ENCODE peak calls at places on chromosomes 4 and X, in six cellular contexts. One of them, this sample, is unnamed.

GRCh38 chr4:52935317-52935716 is 73.2 kb downstream of the RASL11B start:
- DNase-seq in nucleus accumbens: no peak
- DNase-seq in stimulated activated CD4-positive, alpha-beta T cell treated with anti-CD3 and anti-CD28 coated beads, Interleukin-12 subunit alpha, Interleukin-12 subunit beta, amount 100 ng/mL, for 24 hours: no peak
- DNase-seq in heart right ventricle: no peak
- DNase-seq in cerebellar cortex: no peak
- DNase-seq in effector memory CD8-positive, alpha-beta T cell: no peak
- DNase-seq in this sample: peak; percentile 10

GRCh38 chr4:119730644-119730995 is 102.0 kb upstream of the PDE5A start:
- DNase-seq in nucleus accumbens: no peak
- DNase-seq in stimulated activated CD4-positive, alpha-beta T cell treated with anti-CD3 and anti-CD28 coated beads, Interleukin-12 subunit alpha, Interleukin-12 subunit beta, amount 100 ng/mL, for 24 hours: no peak
- DNase-seq in heart right ventricle: no peak
- DNase-seq in cerebellar cortex: no peak
- DNase-seq in effector memory CD8-positive, alpha-beta T cell: no peak
- DNase-seq in this sample: no peak

GRCh38 chr4:47531954-47532321 is 46.9 kb downstream of the ATP10D start:
- DNase-seq in nucleus accumbens: no peak
- DNase-seq in stimulated activated CD4-positive, alpha-beta T cell treated with anti-CD3 and anti-CD28 coated beads, Interleukin-12 subunit alpha, Interleukin-12 subunit beta, amount 100 ng/mL, for 24 hours: no peak
- DNase-seq in heart right ventricle: no peak
- DNase-seq in cerebellar cortex: peak; percentile 63
- DNase-seq in effector memory CD8-positive, alpha-beta T cell: no peak
- DNase-seq in this sample: no peak

GRCh38 chrX:71493111-71493613 is 39.7 kb upstream of the OGT start:
- DNase-seq in nucleus accumbens: no peak
- DNase-seq in stimulated activated CD4-positive, alpha-beta T cell treated with anti-CD3 and anti-CD28 coated beads, Interleukin-12 subunit alpha, Interleukin-12 subunit beta, amount 100 ng/mL, for 24 hours: peak; percentile 0
- DNase-seq in heart right ventricle: peak; percentile 9
- DNase-seq in cerebellar cortex: no peak
- DNase-seq in effector memory CD8-positive, alpha-beta T cell: no peak
- DNase-seq in this sample: peak; percentile 10

GRCh38 chr4:85496146-85496849 is 21.3 kb downstream of the ARHGAP24 start:
- DNase-seq in nucleus accumbens: no peak
- DNase-seq in stimulated activated CD4-positive, alpha-beta T cell treated with anti-CD3 and anti-CD28 coated beads, Interleukin-12 subunit alpha, Interleukin-12 subunit beta, amount 100 ng/mL, for 24 hours: no peak
- DNase-seq in heart right ventricle: no peak
- DNase-seq in cerebellar cortex: no peak
- DNase-seq in effector memory CD8-positive, alpha-beta T cell: no peak
- DNase-seq in this sample: peak; percentile 56

GRCh38 chr4:165440415-165440882 is 61.6 kb downstream of the CPE start:
- DNase-seq in nucleus accumbens: no peak
- DNase-seq in stimulated activated CD4-positive, alpha-beta T cell treated with anti-CD3 and anti-CD28 coated beads, Interleukin-12 subunit alpha, Interleukin-12 subunit beta, amount 100 ng/mL, for 24 hours: no peak
- DNase-seq in heart right ventricle: no peak
- DNase-seq in cerebellar cortex: no peak
- DNase-seq in effector memory CD8-positive, alpha-beta T cell: no peak
- DNase-seq in this sample: peak; percentile 87

GRCh38 chr4:37675587-37676290 is 10.4 kb downstream of the RELL1 start:
- DNase-seq in nucleus accumbens: no peak
- DNase-seq in stimulated activated CD4-positive, alpha-beta T cell treated with anti-CD3 and anti-CD28 coated beads, Interleukin-12 subunit alpha, Interleukin-12 subunit beta, amount 100 ng/mL, for 24 hours: no peak
- DNase-seq in heart right ventricle: no peak
- DNase-seq in cerebellar cortex: no peak
- DNase-seq in effector memory CD8-positive, alpha-beta T cell: no peak
- DNase-seq in this sample: peak; percentile 48

GRCh38 chr4:166014411-166014810 is 141.4 kb downstream of the TLL1 start:
- DNase-seq in nucleus accumbens: no peak
- DNase-seq in stimulated activated CD4-positive, alpha-beta T cell treated with anti-CD3 and anti-CD28 coated beads, Interleukin-12 subunit alpha, Interleukin-12 subunit beta, amount 100 ng/mL, for 24 hours: no peak
- DNase-seq in heart right ventricle: no peak
- DNase-seq in cerebellar cortex: no peak
- DNase-seq in effector memory CD8-positive, alpha-beta T cell: no peak
- DNase-seq in this sample: peak; percentile 98

GRCh38 chrX:41720125-41720780 is 3.7 kb upstream of the GPR82 start:
- DNase-seq in nucleus accumbens: no peak
- DNase-seq in stimulated activated CD4-positive, alpha-beta T cell treated with anti-CD3 and anti-CD28 coated beads, Interleukin-12 subunit alpha, Interleukin-12 subunit beta, amount 100 ng/mL, for 24 hours: no peak
- DNase-seq in heart right ventricle: no peak
- DNase-seq in cerebellar cortex: no peak
- DNase-seq in effector memory CD8-positive, alpha-beta T cell: peak; percentile 52
- DNase-seq in this sample: peak; percentile 12

GRCh38 chrX:115652221-115652620 is 91.2 kb downstream of the PLS3 start:
- DNase-seq in nucleus accumbens: no peak
- DNase-seq in stimulated activated CD4-positive, alpha-beta T cell treated with anti-CD3 and anti-CD28 coated beads, Interleukin-12 subunit alpha, Interleukin-12 subunit beta, amount 100 ng/mL, for 24 hours: no peak
- DNase-seq in heart right ventricle: no peak
- DNase-seq in cerebellar cortex: no peak
- DNase-seq in effector memory CD8-positive, alpha-beta T cell: no peak
- DNase-seq in this sample: no peak

GRCh38 chr4:110510955-110511544 is 35.1 kb downstream of the ENPEP start:
- DNase-seq in nucleus accumbens: no peak
- DNase-seq in stimulated activated CD4-positive, alpha-beta T cell treated with anti-CD3 and anti-CD28 coated beads, Interleukin-12 subunit alpha, Interleukin-12 subunit beta, amount 100 ng/mL, for 24 hours: no peak
- DNase-seq in heart right ventricle: no peak
- DNase-seq in cerebellar cortex: peak; percentile 76
- DNase-seq in effector memory CD8-positive, alpha-beta T cell: no peak
- DNase-seq in this sample: peak; percentile 71

GRCh38 chr4:138494931-138495330 is 252.8 kb upstream of the SLC7A11 start:
- DNase-seq in nucleus accumbens: no peak
- DNase-seq in stimulated activated CD4-positive, alpha-beta T cell treated with anti-CD3 and anti-CD28 coated beads, Interleukin-12 subunit alpha, Interleukin-12 subunit beta, amount 100 ng/mL, for 24 hours: no peak
- DNase-seq in heart right ventricle: no peak
- DNase-seq in cerebellar cortex: peak; percentile 35
- DNase-seq in effector memory CD8-positive, alpha-beta T cell: no peak
- DNase-seq in this sample: peak; percentile 23

GRCh38 chr4:32318926-32319325 is 1598.8 kb downstream of the PCDH7 start:
- DNase-seq in nucleus accumbens: no peak
- DNase-seq in stimulated activated CD4-positive, alpha-beta T cell treated with anti-CD3 and anti-CD28 coated beads, Interleukin-12 subunit alpha, Interleukin-12 subunit beta, amount 100 ng/mL, for 24 hours: no peak
- DNase-seq in heart right ventricle: no peak
- DNase-seq in cerebellar cortex: no peak
- DNase-seq in effector memory CD8-positive, alpha-beta T cell: no peak
- DNase-seq in this sample: no peak

GRCh38 chr4:53932784-53933183 is 131.6 kb downstream of the CHIC2 start:
- DNase-seq in nucleus accumbens: no peak
- DNase-seq in stimulated activated CD4-positive, alpha-beta T cell treated with anti-CD3 and anti-CD28 coated beads, Interleukin-12 subunit alpha, Interleukin-12 subunit beta, amount 100 ng/mL, for 24 hours: no peak
- DNase-seq in heart right ventricle: no peak
- DNase-seq in cerebellar cortex: no peak
- DNase-seq in effector memory CD8-positive, alpha-beta T cell: no peak
- DNase-seq in this sample: no peak

This sample was measured in bronchial epithelial cell.